ENCODE peak calls at places on chromosomes 3 and 15, in six cellular contexts. N is CD8-positive, alpha-beta T cell; I is AG04450; G is PC-3; Y is B cell; H is K562. Q is an unnamed sample.

GRCh38 chr3:159978353-159978752 is 10.3 kb upstream of the IL12A start:
- DNase-seq in I (no peak), Y (no peak), G (no peak), H (no peak), N (no peak), Q (no peak)

GRCh38 chr3:49134471-49135265 is 1.8 kb upstream of the LAMB2 start:
- DNase-seq in I (no peak), Y (no peak), G (no peak), N (no peak), H (peak), Q (no peak)

GRCh38 chr15:71812966-71813722 is 2.8 kb downstream of the NR2E3 start:
- DNase-seq in G (no peak), Y (no peak), N (no peak), I (no peak), H (no peak), Q (no peak)

GRCh38 chr3:53150247-53151085 is 10.5 kb upstream of the PRKCD start:
- DNase-seq in I (no peak), H (no peak), N (no peak), Y (no peak), G (peak), Q (no peak)

GRCh38 chr3:50412355-50412754 is 53.0 kb upstream of the TMEM115 start:
- DNase-seq in H (peak), N (no peak), Y (no peak), G (no peak), I (no peak), Q (no peak)

GRCh38 chr3:136942796-136943195 is 15.0 kb upstream of the IL20RB start:
- DNase-seq in Y (no peak), I (no peak), G (no peak), N (no peak), H (no peak), Q (no peak)

GRCh38 chr3:184880616-184881015 is 68.7 kb downstream of the VPS8 start:
- DNase-seq in H (no peak), G (no peak), Y (no peak), I (peak), N (no peak), Q (no peak)

GRCh38 chr3:159928692-159929091 is 59.9 kb upstream of the IL12A start:
- DNase-seq in Y (no peak), G (peak), H (no peak), N (no peak), I (peak), Q (no peak)

GRCh38 chr3:156643729-156644389 is 30.5 kb upstream of the TIPARP start:
- DNase-seq in G (no peak), N (no peak), I (peak), Y (peak), H (peak), Q (no peak)

DNA sequence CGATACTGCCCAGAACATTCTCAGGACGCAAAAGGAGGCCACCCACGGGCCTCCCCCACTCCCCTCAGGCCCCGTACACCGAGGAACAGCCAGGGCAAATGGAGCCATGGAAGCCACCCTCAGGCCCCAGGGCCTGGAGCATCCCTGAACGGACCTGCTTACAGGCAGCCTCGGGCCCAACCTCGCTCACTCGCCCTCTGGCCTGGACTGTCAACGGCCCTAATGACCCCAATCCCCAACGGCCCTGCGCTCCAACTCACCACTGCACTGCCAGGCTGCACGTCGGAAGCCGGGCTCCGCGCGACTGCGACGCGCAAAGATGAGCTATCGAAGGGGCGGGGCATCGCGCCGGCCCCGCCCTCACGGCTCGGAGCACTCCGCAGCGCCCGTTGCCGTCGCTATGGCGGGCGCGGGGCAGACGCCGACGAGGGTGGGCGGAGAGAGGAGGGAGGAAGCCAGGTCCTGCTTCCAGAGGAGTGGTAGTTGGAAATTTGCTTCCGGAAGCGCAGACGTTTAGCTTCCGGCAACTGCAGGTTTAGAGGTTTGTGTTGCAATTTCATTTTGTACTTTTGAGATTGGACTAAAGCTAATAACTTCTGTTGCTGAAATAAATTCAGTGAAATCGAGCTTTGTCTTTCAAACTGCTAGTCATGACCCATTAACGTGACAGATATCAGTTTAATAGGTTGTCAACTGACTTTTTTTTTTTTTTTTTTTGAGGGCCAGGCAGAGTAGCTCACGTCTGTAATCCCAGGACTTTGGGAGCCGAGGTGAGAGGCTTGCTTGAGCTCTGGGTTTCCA is at the start of gene SKIC8:
- DNase-seq in G (peak), Y (peak), H (peak), N (peak), I (peak), Q (peak)
- TF ChIP-seq CTCF in G (no peak), Y (no peak), H (peak), N (no peak), I (no peak), Q (no peak)

DNA sequence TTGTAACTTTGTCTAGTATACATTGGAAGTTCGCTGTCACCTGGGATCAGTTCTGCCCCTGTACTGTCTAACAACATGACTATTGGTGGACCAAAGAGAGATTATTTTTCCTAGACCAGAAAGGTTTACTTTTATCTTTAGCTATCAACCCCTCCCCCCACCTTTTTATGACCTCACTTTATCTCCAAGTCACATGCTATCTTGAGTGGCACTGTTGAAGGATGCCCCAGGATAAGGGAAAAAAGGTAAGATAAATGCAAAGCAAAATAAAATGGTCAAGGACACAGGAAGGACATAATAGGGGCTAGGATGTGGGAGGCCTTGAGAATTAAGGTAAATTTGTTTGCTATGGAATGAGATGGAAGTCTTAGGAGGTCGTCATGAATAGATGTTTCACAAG is 996 bp upstream of the ZNF609 start:
- DNase-seq in Y (no peak), H (peak), I (no peak), N (no peak), G (no peak), Q (no peak)
- TF ChIP-seq CTCF in Y (no peak), H (no peak), I (no peak), N (no peak), G (no peak), Q (no peak)

GRCh38 chr3:146813496-146813895 is 208.3 kb upstream of the PLSCR5 start:
- DNase-seq in H (no peak), I (no peak), N (no peak), G (no peak), Y (no peak), Q (no peak)

GRCh38 chr3:146818866-146819265 is 213.7 kb upstream of the PLSCR5 start:
- DNase-seq in Y (no peak), G (no peak), N (no peak), I (no peak), H (no peak), Q (no peak)

GRCh38 chr3:146814601-146815315 is 209.6 kb upstream of the PLSCR5 start:
- DNase-seq in H (no peak), G (no peak), Y (no peak), N (no peak), I (peak), Q (no peak)

GRCh38 chr3:146818301-146818700 is 213.2 kb upstream of the PLSCR5 start:
- DNase-seq in H (no peak), G (no peak), N (no peak), Y (no peak), I (no peak), Q (no peak)

DNA sequence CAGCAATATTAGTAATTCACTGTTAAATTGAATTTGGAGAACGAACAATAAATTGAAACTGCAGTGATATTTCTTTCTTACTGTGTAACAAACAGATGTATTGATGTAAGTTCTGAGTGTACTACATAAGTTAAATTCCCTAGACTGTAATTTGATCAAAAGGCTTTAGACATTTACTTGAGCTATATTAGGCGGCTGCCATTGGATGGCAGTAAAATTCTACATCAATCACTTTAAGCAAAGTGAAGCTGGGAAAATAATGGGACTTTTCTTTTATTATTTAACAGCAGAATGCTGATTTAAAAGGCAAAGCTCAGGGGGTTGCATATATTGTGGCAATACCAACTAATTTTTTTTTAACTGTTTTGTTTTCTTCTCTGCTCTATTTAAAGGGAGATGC is 212.6 kb upstream of the PLSCR5 start:
- DNase-seq in I (no peak), Y (no peak), H (no peak), N (no peak), G (peak), Q (no peak)
- TF ChIP-seq CTCF in I (peak), Y (no peak), H (no peak), N (no peak), G (peak), Q (no peak)

GRCh38 chr15:75532413-75533250 is 46.5 kb downstream of the PTPN9 start:
- DNase-seq in I (peak), N (no peak), Y (no peak), H (no peak), G (peak), Q (no peak)
- TF ChIP-seq CTCF in I (peak), N (no peak), Y (no peak), H (peak), G (peak), Q (peak)

GRCh38 chr3:126659915-126660886 is 5.3 kb upstream of the TXNRD3 start:
- DNase-seq in N (no peak), Y (no peak), I (no peak), H (no peak), G (peak), Q (no peak)
- TF ChIP-seq CTCF in N (no peak), Y (no peak), I (peak), H (peak), G (peak), Q (no peak)

GRCh38 chr3:72821170-72821781 is 27.0 kb downstream of the SHQ1 start:
- DNase-seq in G (peak), H (no peak), I (no peak), N (no peak), Y (peak), Q (no peak)

GRCh38 chr3:72816843-72817485 is 31.3 kb downstream of the SHQ1 start:
- DNase-seq in Y (no peak), I (no peak), G (no peak), N (no peak), H (no peak), Q (no peak)

GRCh38 chr3:72820405-72820804 is 27.8 kb downstream of the SHQ1 start:
- DNase-seq in H (no peak), G (peak), N (no peak), Y (no peak), I (no peak), Q (no peak)

GRCh38 chr3:72818915-72819314 is 29.3 kb downstream of the SHQ1 start:
- DNase-seq in N (no peak), Y (no peak), G (no peak), I (peak), H (no peak), Q (no peak)

DNA sequence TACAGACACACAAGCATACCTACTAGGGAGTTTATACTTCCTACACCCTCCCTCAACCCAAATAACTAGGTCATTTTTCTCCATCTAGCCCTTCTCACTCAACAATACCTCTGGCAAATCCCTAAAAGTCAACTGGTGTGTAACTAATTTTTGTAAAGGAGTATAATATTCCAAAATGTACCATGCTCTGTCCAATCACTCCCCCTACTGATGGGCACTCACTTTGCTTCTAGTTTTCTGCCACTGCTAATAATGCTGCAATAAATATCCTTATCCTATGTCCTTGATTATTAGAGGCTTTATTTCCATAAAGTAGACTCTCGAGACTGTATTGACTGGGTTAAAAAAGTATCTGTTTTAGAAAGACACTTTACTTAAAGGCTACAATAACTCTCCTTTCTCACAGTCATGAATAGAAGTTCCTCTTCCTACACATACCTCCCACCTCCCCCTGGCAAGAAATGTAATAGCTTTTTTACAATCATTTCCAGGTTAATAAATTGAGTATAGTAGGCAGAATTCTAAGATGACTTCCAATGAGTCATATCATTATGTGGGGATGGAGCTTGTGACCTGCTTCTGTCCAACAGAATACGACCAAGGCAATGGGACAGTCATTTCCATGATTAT is 30.0 kb downstream of the SHQ1 start:
- DNase-seq in G (peak), I (no peak), H (no peak), Y (no peak), N (no peak), Q (no peak)
- TF ChIP-seq CTCF in G (peak), I (peak), H (peak), Y (no peak), N (no peak), Q (peak)

GRCh38 chr3:88005066-88005465 is 53.7 kb downstream of the CGGBP1 start:
- DNase-seq in G (peak), Y (no peak), N (no peak), H (no peak), I (no peak), Q (no peak)
- TF ChIP-seq CTCF in G (peak), Y (peak), N (peak), H (no peak), I (peak), Q (peak)

GRCh38 chr3:43998374-43998840 is 243.3 kb upstream of the TOPAZ1 start:
- DNase-seq in Y (no peak), H (no peak), I (no peak), G (no peak), N (no peak), Q (no peak)

GRCh38 chr3:44000586-44000985 is 241.1 kb upstream of the TOPAZ1 start:
- DNase-seq in Y (no peak), N (no peak), G (peak), I (no peak), H (no peak), Q (no peak)

GRCh38 chr3:43997788-43998373 is 243.8 kb upstream of the TOPAZ1 start:
- DNase-seq in N (no peak), G (no peak), H (no peak), Y (no peak), I (no peak), Q (no peak)

GRCh38 chr3:43999920-44000319 is 241.8 kb upstream of the TOPAZ1 start:
- DNase-seq in Y (no peak), H (no peak), G (no peak), N (no peak), I (no peak), Q (no peak)

GRCh38 chr3:43998841-43999805 is 242.6 kb upstream of the TOPAZ1 start:
- DNase-seq in G (no peak), I (no peak), Y (no peak), N (no peak), H (no peak), Q (no peak)
- TF ChIP-seq CTCF in G (no peak), I (no peak), Y (no peak), N (no peak), H (no peak), Q (no peak)

GRCh38 chr3:29912600-29913288 is 631.9 kb downstream of the RBMS3 start:
- DNase-seq in G (peak), N (no peak), H (no peak), I (no peak), Y (no peak), Q (no peak)
- TF ChIP-seq CTCF in G (peak), N (no peak), H (no peak), I (no peak), Y (no peak), Q (no peak)

DNA sequence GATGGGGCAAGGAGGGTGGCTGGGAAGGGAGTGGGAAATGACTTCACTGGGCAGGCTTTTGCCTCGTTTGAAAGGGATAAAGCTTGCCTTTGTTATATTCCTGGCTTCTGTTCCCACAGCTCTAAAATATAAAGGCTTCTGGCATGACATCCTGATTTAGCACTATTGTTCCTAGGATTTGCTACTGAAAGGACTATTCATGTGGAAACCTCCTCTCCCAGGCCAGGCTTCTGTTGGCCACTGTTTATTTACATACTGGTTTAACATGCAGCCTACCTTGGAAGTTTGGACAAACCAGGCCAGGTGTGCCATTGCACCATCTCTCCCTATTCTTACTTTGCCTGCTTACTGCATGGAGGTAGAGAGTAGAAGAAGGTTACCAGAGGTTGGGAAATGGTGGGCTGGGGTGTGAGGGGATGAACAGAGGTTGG is 2.4 kb upstream of the LMCD1 start:
- DNase-seq in H (no peak), N (no peak), I (no peak), G (peak), Y (no peak), Q (no peak)
- TF ChIP-seq CTCF in H (no peak), N (no peak), I (no peak), G (no peak), Y (no peak), Q (no peak)

Q was measured in CD14-positive monocyte.